ENCODE peak calls at places on chromosome 1, in five cellular contexts. P is neural progenitor cell, X is tibial artery, Z is cardiac muscle cell, S is sigmoid colon. L is an unnamed sample.

GRCh38 chr1:156026588-156026987 is 5.8 kb upstream of the SSR2 start:
- DNase-seq in S (no peak), X (no peak), Z (no peak), P (no peak), L (no peak)

GRCh38 chr1:185936641-185937040 is 202.4 kb downstream of the HMCN1 start:
- DNase-seq in X (no peak), S (no peak), P (no peak), Z (no peak), L (no peak)

GRCh38 chr1:99943238-99943794 is 26.5 kb upstream of the SLC35A3 start:
- DNase-seq in X (no peak), P (no peak), S (no peak), Z (peak; percentile 1), L (no peak)

GRCh38 chr1:27522148-27522859 is 32.3 kb upstream of the WASF2 start:
- DNase-seq in P (no peak), S (no peak), Z (no peak), X (peak; percentile 84), L (no peak)

GRCh38 chr1:239112092-239112491 is 274.3 kb upstream of the CHRM3 start:
- DNase-seq in Z (no peak), S (no peak), P (no peak), X (no peak), L (no peak)

GRCh38 chr1:46077669-46078068 is 54.8 kb downstream of the PIK3R3 start:
- DNase-seq in P (no peak), X (no peak), S (no peak), Z (no peak), L (no peak)

GRCh38 chr1:196372896-196373536 is 235.2 kb downstream of the KCNT2 start:
- DNase-seq in S (no peak), Z (peak; percentile 36), X (no peak), P (peak; percentile 16), L (no peak)

GRCh38 chr1:112625696-112626095 is 6.1 kb downstream of the CAPZA1 start:
- DNase-seq in Z (peak; percentile 12), S (no peak), X (no peak), P (no peak), L (no peak)

GRCh38 chr1:117284408-117285215 is 73.9 kb upstream of the VTCN1 start:
- DNase-seq in Z (peak; percentile 75), S (no peak), P (peak; percentile 75), X (no peak), L (no peak)
- TF ChIP-seq CTCF in Z (peak; percentile 52), S (peak; percentile 25), P (peak; percentile 84), X (peak; percentile 13), L (peak; percentile 61)

GRCh38 chr1:213936571-213936970 is 51.2 kb upstream of the PROX1 start:
- DNase-seq in X (no peak), S (no peak), P (no peak), Z (no peak), L (no peak)
- H3K9me3 ChIP-seq in X (no peaks in the 10 kb centered on the region), S (no peaks in the 10 kb centered on the region), P (no peaks in the 10 kb centered on the region), Z (no peaks in the 10 kb centered on the region), L (no peaks in the 10 kb centered on the region)

DNA sequence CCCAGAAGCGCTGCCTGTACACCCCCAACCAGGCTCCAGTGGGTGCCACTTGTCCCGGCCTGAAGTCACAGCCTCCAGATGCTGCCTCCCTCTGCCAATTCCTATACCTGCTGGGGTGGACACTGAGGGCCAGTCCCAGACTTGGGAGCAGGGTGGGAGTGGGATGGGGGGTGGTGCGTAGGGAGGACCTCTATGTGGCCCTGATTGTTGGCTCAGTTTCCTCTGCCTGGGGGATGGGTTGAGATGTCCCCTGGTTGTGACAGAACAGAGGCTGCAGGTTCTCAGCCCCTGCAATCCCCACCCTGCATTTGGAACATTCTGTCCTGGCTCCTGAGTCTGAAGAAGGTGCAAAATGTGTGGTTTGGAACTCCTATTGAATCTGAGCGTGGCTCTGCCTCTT is 27.2 kb downstream of the RAB7B start:
- DNase-seq in X (no peak), Z (no peak), S (peak; percentile 48), P (no peak), L (no peak)
- H3K27ac ChIP-seq in X (no peak overlapping the region), Z (peak overlapping the region; percentile 91), S (no peak overlapping the region), P (no peak overlapping the region), L (no peak overlapping the region)

GRCh38 chr1:2212542-2213491 is 15.3 kb upstream of the SKI start:
- DNase-seq in P (peak; percentile 95), X (peak; percentile 98), S (peak; percentile 97), Z (peak; percentile 86), L (peak; percentile 97)
- TF ChIP-seq CTCF in P (no peak), X (peak; percentile 10), S (peak; percentile 39), Z (peak; percentile 27), L (no peak)

L was measured in kidney.